ENCODE peak calls at places on chromosomes 12 and 14, in six cellular contexts. M is psoas muscle, B is progenitor cell of endocrine pancreas, H is suprapubic skin, E is mesothelial cell of epicardium, L is MCF 10A. N is an unnamed sample.

GRCh38 chr14:100547633-100548294 is 39.5 kb downstream of the BEGAIN start:
- DNase-seq in M (no peak), B (no peak), H (peak; percentile 82), E (no peak), L (peak; percentile 78), N (peak; percentile 94)

GRCh38 chr14:75609606-75610476 is 31.4 kb downstream of the FLVCR2 start:
- DNase-seq in M (no peak), B (no peak), H (no peak), E (no peak), L (no peak), N (peak; percentile 73)

GRCh38 chr12:62716866-62717477 is 218.0 kb downstream of the PPM1H start:
- DNase-seq in M (no peak), B (no peak), H (no peak), E (no peak), L (no peak), N (no peak)

GRCh38 chr12:13433768-13434167 is 237.2 kb downstream of the EMP1 start:
- DNase-seq in M (no peak), B (no peak), H (no peak), E (no peak), L (no peak), N (no peak)

GRCh38 chr14:80364274-80364673 is 153.0 kb upstream of the DIO2 start:
- DNase-seq in M (no peak), B (no peak), H (no peak), E (no peak), L (peak; percentile 34), N (no peak)

GRCh38 chr14:64185184-64185583 is 109.0 kb downstream of the ESR2 start:
- DNase-seq in M (no peak), B (no peak), H (no peak), E (no peak), L (no peak), N (no peak)

GRCh38 chr12:40261937-40262336 is 37.1 kb downstream of the LRRK2 start:
- DNase-seq in M (no peak), B (no peak), H (no peak), E (no peak), L (no peak), N (no peak)

GRCh38 chr12:66693901-66694513 is 15.1 kb upstream of the GRIP1 start:
- DNase-seq in M (no peak), B (no peak), H (no peak), E (no peak), L (peak; percentile 75), N (no peak)

GRCh38 chr12:119669744-119670472 is 2.0 kb downstream of the PRKAB1 start:
- DNase-seq in M (no peak), B (no peak), H (no peak), E (no peak), L (no peak), N (no peak)

GRCh38 chr12:131432532-131433260 is 278.2 kb upstream of the SFSWAP start:
- DNase-seq in M (no peak), B (no peak), H (peak; percentile 20), E (no peak), L (no peak), N (no peak)

GRCh38 chr12:19960527-19960926 is 407.8 kb upstream of the PDE3A start:
- DNase-seq in M (no peak), B (no peak), H (no peak), E (no peak), L (no peak), N (no peak)

GRCh38 chr14:61443481-61443880 is 122.1 kb downstream of the PRKCH start:
- DNase-seq in M (no peak), B (no peak), H (no peak), E (no peak), L (no peak), N (no peak)

GRCh38 chr12:58412466-58412865 is 471.1 kb downstream of the ATP23 start:
- DNase-seq in M (no peak), B (no peak), H (no peak), E (no peak), L (no peak), N (no peak)

GRCh38 chr12:52014567-52015392 is 8.0 kb downstream of the TAMALIN start:
- DNase-seq in M (peak; percentile 58), B (no peak), H (no peak), E (no peak), L (no peak), N (no peak)

GRCh38 chr14:103727313-103728000 is 11.8 kb downstream of the ZFYVE21 start:
- DNase-seq in M (peak; percentile 50), B (no peak), H (no peak), E (no peak), L (no peak), N (no peak)

GRCh38 chr12:54005531-54005852 is 3.3 kb upstream of the HOXC8 start:
- DNase-seq in M (peak; percentile 64), B (no peak), H (no peak), E (no peak), L (no peak), N (no peak)

GRCh38 chr14:59882957-59883356 is 12.4 kb upstream of the RTN1 start:
- DNase-seq in M (no peak), B (no peak), H (no peak), E (no peak), L (peak; percentile 19), N (no peak)
- TF ChIP-seq CTCF in M (no peak), B (peak; percentile 62), H (no peak), E (peak; percentile 62), L (no peak), N (peak; percentile 41)

GRCh38 chr12:93742086-93742934 is 65.1 kb downstream of the CRADD start:
- DNase-seq in M (peak; percentile 82), B (peak; percentile 37), H (peak; percentile 74), E (peak; percentile 40), L (peak; percentile 78), N (no peak)
- TF ChIP-seq CTCF in M (peak; percentile 58), B (peak; percentile 32), H (no peak), E (no peak), L (peak; percentile 38), N (no peak)

GRCh38 chr14:20989787-20990600 is at the start of gene METTL17:
- DNase-seq in M (peak; percentile 95), B (peak; percentile 67), H (peak; percentile 96), E (peak; percentile 68), L (peak; percentile 98), N (peak; percentile 79)
- TF ChIP-seq CTCF in M (peak; percentile 4), B (peak; percentile 49), H (no peak), E (no peak), L (peak; percentile 7), N (peak; percentile 39)

GRCh38 chr12:116693259-116694227 is 44.3 kb downstream of the SPRING1 start:
- DNase-seq in M (no peak), B (no peak), H (no peak), E (no peak), L (peak; percentile 25), N (no peak)
- TF ChIP-seq CTCF in M (no peak), B (no peak), H (no peak), E (no peak), L (no peak), N (no peak)

DNA sequence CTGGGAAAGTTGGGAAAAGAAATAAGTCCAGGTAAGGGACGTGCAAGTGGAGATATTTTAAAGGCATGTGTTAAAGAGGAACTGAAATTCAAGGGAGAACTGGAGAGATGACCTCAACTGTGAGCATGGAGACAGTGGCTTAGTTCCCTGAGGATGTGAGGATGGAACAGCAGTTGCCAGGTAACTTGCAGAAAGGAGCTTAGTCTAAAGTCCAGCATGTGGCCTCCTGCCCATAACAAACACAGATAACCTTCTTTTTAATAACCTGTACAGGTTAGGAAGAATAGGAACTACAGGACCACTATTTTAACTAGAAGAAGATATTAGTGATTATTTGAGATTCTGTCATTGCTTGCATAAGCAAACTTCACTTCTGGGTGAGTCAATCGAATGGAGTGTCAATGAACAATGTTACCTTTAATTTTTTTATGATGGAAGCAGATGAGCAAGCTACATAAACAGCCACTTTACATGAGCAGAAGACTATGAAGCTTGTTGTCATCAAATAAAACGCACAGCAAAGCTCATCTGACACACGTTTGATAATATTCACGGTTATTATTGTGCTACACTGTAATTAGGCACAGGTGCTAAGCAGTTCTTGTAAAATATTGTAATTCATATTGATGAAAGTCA is 291.7 kb upstream of the DDHD1 start:
- DNase-seq in M (no peak), B (no peak), H (no peak), E (no peak), L (no peak), N (no peak)
- TF ChIP-seq CTCF in M (no peak), B (no peak), H (no peak), E (no peak), L (no peak), N (no peak)

N was measured in CD14-positive monocyte.